ENCODE peak calls at places on chromosome 14, in eight cellular contexts. X is T-helper 1 cell, W is mesenchymal stem cell, A is AML-193, S is T47D, G is brain microvascular endothelial cell, U is esophagus squamous epithelium, R is astrocyte of the spinal cord. D is an unnamed sample.

GRCh38 chr14:106518054-106518943 is 991.9 kb downstream of the TMEM121 start:
- DNase-seq in X (peak; percentile 83), W (no peak), A (peak; percentile 75), S (peak; percentile 42), G (no peak), U (no peak), R (no peak), D (peak; percentile 57)

GRCh38 chr14:24070285-24071143 is 848 bp upstream of the CPNE6 start:
- DNase-seq in X (no peak), W (no peak), A (no peak), S (no peak), G (no peak), U (no peak), R (no peak), D (no peak)

GRCh38 chr14:68247867-68248266 is 428.3 kb downstream of the RAD51B start:
- DNase-seq in X (no peak), W (peak; percentile 71), A (peak; percentile 75), S (no peak), G (no peak), U (no peak), R (no peak), D (peak; percentile 53)

GRCh38 chr14:64191756-64192155 is 102.4 kb downstream of the ESR2 start:
- DNase-seq in X (no peak), W (peak; percentile 90), A (no peak), S (no peak), G (peak; percentile 94), U (no peak), R (peak; percentile 83), D (no peak)

GRCh38 chr14:42664185-42664584 is 1057.5 kb downstream of the LRFN5 start:
- DNase-seq in X (no peak), W (no peak), A (no peak), S (no peak), G (no peak), U (no peak), R (no peak), D (no peak)

GRCh38 chr14:68214431-68214830 is 394.9 kb downstream of the RAD51B start:
- DNase-seq in X (no peak), W (no peak), A (no peak), S (no peak), G (no peak), U (no peak), R (no peak), D (no peak)

GRCh38 chr14:50089213-50089612 is 27.2 kb downstream of the VCPKMT start:
- DNase-seq in X (no peak), W (no peak), A (no peak), S (no peak), G (no peak), U (no peak), R (no peak), D (no peak)

GRCh38 chr14:68603682-68604360 is 189.0 kb downstream of the ZFP36L1 start:
- DNase-seq in X (no peak), W (no peak), A (no peak), S (no peak), G (no peak), U (no peak), R (no peak), D (no peak)

GRCh38 chr14:64808449-64808848 is 71.3 kb downstream of the SPTB start:
- DNase-seq in X (no peak), W (no peak), A (no peak), S (no peak), G (no peak), U (no peak), R (no peak), D (no peak)

GRCh38 chr14:22846811-22847307 is 10.5 kb downstream of the MMP14 start:
- DNase-seq in X (no peak), W (no peak), A (no peak), S (no peak), G (no peak), U (no peak), R (no peak), D (no peak)

GRCh38 chr14:105064721-105065143 is 498 bp downstream of the GPR132 start:
- DNase-seq in X (no peak), W (peak; percentile 29), A (no peak), S (no peak), G (peak; percentile 32), U (no peak), R (peak; percentile 48), D (peak; percentile 16)

GRCh38 chr14:94907626-94908261 is 137.8 kb upstream of the GSC start:
- DNase-seq in X (no peak), W (no peak), A (no peak), S (no peak), G (no peak), U (no peak), R (no peak), D (no peak)

GRCh38 chr14:105221598-105222178 is 26.6 kb upstream of the BTBD6 start:
- DNase-seq in X (no peak), W (no peak), A (no peak), S (no peak), G (no peak), U (no peak), R (no peak), D (no peak)

GRCh38 chr14:89598548-89599186 is 181.6 kb upstream of the FOXN3 start:
- DNase-seq in X (no peak), W (peak; percentile 44), A (peak; percentile 4), S (no peak), G (no peak), U (no peak), R (peak; percentile 51), D (no peak)

GRCh38 chr14:21385170-21385904 is 1.5 kb upstream of the SUPT16H start:
- DNase-seq in X (no peak), W (no peak), A (peak; percentile 62), S (peak; percentile 19), G (no peak), U (no peak), R (no peak), D (no peak)

GRCh38 chr14:47040490-47040889 is 388.9 kb upstream of the RPL10L start:
- DNase-seq in X (no peak), W (peak; percentile 78), A (no peak), S (peak; percentile 84), G (peak; percentile 50), U (no peak), R (no peak), D (no peak)

GRCh38 chr14:96584907-96585671 is 82.9 kb downstream of the PAPOLA start:
- DNase-seq in X (no peak), W (no peak), A (no peak), S (no peak), G (no peak), U (no peak), R (no peak), D (no peak)

GRCh38 chr14:68730811-68731425 is 61.9 kb downstream of the ZFP36L1 start:
- DNase-seq in X (no peak), W (no peak), A (no peak), S (no peak), G (no peak), U (no peak), R (no peak), D (no peak)

GRCh38 chr14:67609642-67610310 is 9.7 kb upstream of the PIGH start:
- DNase-seq in X (no peak), W (no peak), A (no peak), S (no peak), G (no peak), U (no peak), R (no peak), D (no peak)

GRCh38 chr14:50813544-50813863 is 17.5 kb downstream of the NIN start:
- DNase-seq in X (no peak), W (no peak), A (peak; percentile 91), S (no peak), G (no peak), U (no peak), R (no peak), D (no peak)

GRCh38 chr14:70856851-70857498 is 47.7 kb upstream of the MAP3K9 start:
- DNase-seq in X (no peak), W (peak; percentile 89), A (no peak), S (no peak), G (peak; percentile 94), U (no peak), R (peak; percentile 93), D (no peak)

GRCh38 chr14:105082703-105083102 is 17.5 kb upstream of the GPR132 start:
- DNase-seq in X (no peak), W (no peak), A (no peak), S (no peak), G (no peak), U (no peak), R (no peak), D (no peak)

GRCh38 chr14:20427231-20428009 is 8.5 kb downstream of the KLHL33 start:
- DNase-seq in X (no peak), W (peak; percentile 76), A (peak; percentile 66), S (no peak), G (peak; percentile 40), U (no peak), R (peak; percentile 66), D (no peak)

GRCh38 chr14:75806247-75806876 is 145.3 kb downstream of the TTLL5 start:
- DNase-seq in X (no peak), W (no peak), A (no peak), S (no peak), G (no peak), U (no peak), R (no peak), D (no peak)

GRCh38 chr14:102233081-102233480 is 71.9 kb downstream of the MOK start:
- DNase-seq in X (no peak), W (no peak), A (no peak), S (no peak), G (no peak), U (no peak), R (no peak), D (no peak)

GRCh38 chr14:50943943-50944646 is at the start of gene PYGL:
- DNase-seq in X (no peak), W (peak; percentile 78), A (peak; percentile 59), S (peak; percentile 71), G (peak; percentile 47), U (no peak), R (peak; percentile 58), D (peak; percentile 75)

GRCh38 chr14:92153581-92153980 is 31.8 kb downstream of the CPSF2 start:
- DNase-seq in X (no peak), W (no peak), A (no peak), S (no peak), G (no peak), U (no peak), R (no peak), D (peak; percentile 13)

GRCh38 chr14:29348504-29348903 is 579.1 kb downstream of the PRKD1 start:
- DNase-seq in X (no peak), W (no peak), A (no peak), S (no peak), G (no peak), U (no peak), R (no peak), D (no peak)

GRCh38 chr14:102980409-102980810 is 57.9 kb downstream of the AMN start:
- DNase-seq in X (no peak), W (peak; percentile 15), A (no peak), S (no peak), G (no peak), U (no peak), R (no peak), D (no peak)

GRCh38 chr14:72888636-72889201 is 5.2 kb downstream of the DPF3 start:
- DNase-seq in X (no peak), W (peak; percentile 33), A (peak; percentile 2), S (no peak), G (no peak), U (no peak), R (peak; percentile 45), D (no peak)

GRCh38 chr14:94466706-94467370 is 9.2 kb downstream of the SERPINA9 start:
- DNase-seq in X (no peak), W (no peak), A (no peak), S (peak; percentile 62), G (no peak), U (no peak), R (no peak), D (no peak)

GRCh38 chr14:65792208-65792905 is 379.8 kb downstream of the FUT8 start:
- DNase-seq in X (no peak), W (no peak), A (no peak), S (no peak), G (peak; percentile 68), U (no peak), R (no peak), D (no peak)

GRCh38 chr14:23125006-23125405 is 6.0 kb upstream of the CEBPE start:
- DNase-seq in X (no peak), W (no peak), A (no peak), S (no peak), G (no peak), U (no peak), R (no peak), D (no peak)

GRCh38 chr14:21475767-21476525 is 813 bp downstream of the RAB2B start:
- DNase-seq in X (no peak), W (no peak), A (no peak), S (no peak), G (no peak), U (no peak), R (no peak), D (no peak)